ENCODE peak calls at places on chromosomes 11 and 22, in nine cellular contexts. Y is SK-N-MC; I is non-pigmented ciliary epithelial cell; C is naive thymus-derived CD8-positive, alpha-beta T cell; S is endothelial cell; X is iPS-NIHi11; G is NCI-H1092 treated with DMSO at 0.1 percent for 48 hours; J is NCI-H345; Z is GM04504. V is an unnamed sample.

GRCh38 chr11:44267366-44268072 is 42.4 kb downstream of the ALX4 start:
- DNase-seq in G (no peak), Z (no peak), S (no peak), X (no peak), Y (no peak), J (no peak), I (no peak), C (no peak), V (no peak)

GRCh38 chr11:44825058-44825795 is 98.5 kb downstream of the TSPAN18 start:
- DNase-seq in G (no peak), S (no peak), X (no peak), Y (no peak), Z (no peak), C (no peak), J (no peak), I (no peak), V (no peak)

GRCh38 chr22:47277001-47277400 is 514.6 kb downstream of the TBC1D22A start:
- DNase-seq in Y (no peak), J (no peak), G (no peak), X (no peak), Z (no peak), S (no peak), C (no peak), I (no peak), V (no peak)

GRCh38 chr11:66886671-66887221 is 29.9 kb downstream of the LRFN4 start:
- DNase-seq in X (peak), G (no peak), Y (no peak), J (no peak), C (no peak), I (no peak), Z (no peak), S (no peak), V (no peak)

GRCh38 chr22:38226853-38227649 is 25.3 kb downstream of the MAFF start:
- DNase-seq in J (no peak), I (no peak), X (no peak), Z (no peak), S (no peak), C (no peak), Y (no peak), G (no peak), V (no peak)

GRCh38 chr11:92473736-92474135 is 249.1 kb downstream of the FAT3 start:
- DNase-seq in Z (no peak), S (no peak), Y (no peak), X (no peak), I (no peak), G (no peak), C (no peak), J (no peak), V (no peak)

GRCh38 chr22:19880786-19881569 is 26.3 kb upstream of the GNB1L start:
- DNase-seq in J (no peak), I (peak), S (peak), C (no peak), Y (peak), G (no peak), X (peak), Z (peak), V (peak)

GRCh38 chr22:19986410-19987341 is 29.9 kb downstream of the ARVCF start:
- DNase-seq in Y (peak), J (peak), I (no peak), G (peak), S (peak), C (peak), X (peak), Z (no peak), V (peak)

GRCh38 chr22:47839586-47840245 is 1077.3 kb downstream of the TBC1D22A start:
- DNase-seq in I (no peak), Z (no peak), G (no peak), J (no peak), C (no peak), S (no peak), Y (no peak), X (no peak), V (no peak)

GRCh38 chr11:72668645-72669347 is 5.4 kb downstream of the PDE2A start:
- DNase-seq in C (no peak), Z (no peak), I (no peak), J (no peak), Y (no peak), X (peak), G (no peak), S (no peak), V (no peak)

GRCh38 chr11:75561426-75562047 is 516 bp upstream of the SERPINH1 start:
- DNase-seq in J (no peak), S (no peak), Y (no peak), Z (no peak), C (no peak), G (no peak), X (no peak), I (no peak), V (peak)